ENCODE peak calls at places on chromosomes 6 and 20, in four cellular contexts. D is cardiac fibroblast, S is GM10248, B is HEK293T. L is an unnamed sample.

GRCh38 chr6:7888587-7889357 is 21.8 kb downstream of the TXNDC5 start:
- DNase-seq in S (no peak), D (no peak), B (no peak), L (no peak)

GRCh38 chr6:33683051-33683571 is 28.4 kb downstream of the UQCC2 start:
- DNase-seq in D (no peak), S (no peak), B (no peak), L (no peak)

GRCh38 chr6:111503194-111503593 is 20.2 kb upstream of the REV3L start:
- DNase-seq in D (no peak), S (no peak), B (peak), L (no peak)

GRCh38 chr20:57783196-57783595 is 73.4 kb upstream of the PMEPA1 start:
- DNase-seq in D (no peak), B (no peak), S (no peak), L (no peak)

GRCh38 chr6:89140347-89141159 is 5.3 kb upstream of the PM20D2 start:
- DNase-seq in D (peak), S (no peak), B (no peak), L (peak)

GRCh38 chr20:48094196-48094749 is 309.0 kb upstream of the SULF2 start:
- DNase-seq in B (no peak), D (no peak), S (no peak), L (no peak)

GRCh38 chr20:21272279-21272678 is 30.9 kb upstream of the XRN2 start:
- DNase-seq in S (no peak), D (peak), B (no peak), L (no peak)

GRCh38 chr20:288956-289692 is 1.4 kb downstream of the C20orf96 start:
- DNase-seq in S (no peak), D (no peak), B (no peak), L (no peak)

GRCh38 chr6:163427498-163428254 is 13.2 kb downstream of the QKI start:
- DNase-seq in B (no peak), S (no peak), D (peak), L (peak)

GRCh38 chr20:20237093-20237959 is 130.6 kb upstream of the INSM1 start:
- DNase-seq in S (peak), B (peak), D (peak), L (peak)

GRCh38 chr20:12270863-12271262 is 353.2 kb downstream of the BTBD3 start:
- DNase-seq in B (no peak), S (no peak), D (no peak), L (no peak)

GRCh38 chr6:43970913-43971775 is 156.1 kb downstream of the MRPL14 start:
- DNase-seq in B (no peak), S (no peak), D (peak), L (no peak)

GRCh38 chr20:22974354-22974753 is 60.8 kb upstream of the SSTR4 start:
- DNase-seq in B (peak), D (peak), S (no peak), L (peak)

GRCh38 chr20:54345301-54345724 is 130.1 kb upstream of the DOK5 start:
- DNase-seq in D (peak), B (no peak), S (no peak), L (peak)

GRCh38 chr6:85714893-85715530 is 72.3 kb upstream of the SYNCRIP start:
- DNase-seq in B (no peak), D (no peak), S (no peak), L (no peak)

GRCh38 chr6:11202513-11203305 is 29.8 kb downstream of the NEDD9 start:
- DNase-seq in S (no peak), B (peak), D (no peak), L (no peak)

GRCh38 chr6:18359237-18359885 is 27.8 kb upstream of the RNF144B start:
- DNase-seq in S (peak), B (no peak), D (no peak), L (no peak)

GRCh38 chr6:150056156-150056555 is 12.8 kb downstream of the ULBP3 start:
- DNase-seq in B (no peak), S (no peak), D (no peak), L (no peak)

GRCh38 chr20:46562373-46563169 is 12.1 kb upstream of the OCSTAMP start:
- DNase-seq in S (peak), D (peak), B (peak), L (peak)

GRCh38 chr20:19683168-19683567 is 74.9 kb upstream of the RIN2 start:
- DNase-seq in S (no peak), B (no peak), D (no peak), L (no peak)

GRCh38 chr6:36937896-36938295 is 16.6 kb upstream of the PI16 start:
- DNase-seq in B (no peak), S (no peak), D (no peak), L (no peak)

GRCh38 chr6:43506667-43507471 is 3.3 kb downstream of the LRRC73 start:
- DNase-seq in S (peak), B (peak), D (peak), L (peak)

GRCh38 chr6:133774356-133774755 is 114.6 kb upstream of the TCF21 start:
- DNase-seq in B (no peak), S (no peak), D (peak), L (no peak)

GRCh38 chr6:170344631-170345576 is 38.3 kb downstream of the FAM120B start:
- DNase-seq in B (peak), D (peak), S (no peak), L (peak)

GRCh38 chr6:165668951-165669350 is 5.9 kb upstream of the PDE10A start:
- DNase-seq in D (peak), S (no peak), B (no peak), L (no peak)

GRCh38 chr20:910132-910839 is 5.8 kb downstream of the ANGPT4 start:
- DNase-seq in B (no peak), D (peak), S (no peak), L (peak)

GRCh38 chr6:157240059-157240959 is 83.0 kb downstream of the TMEM242 start:
- DNase-seq in B (peak), S (no peak), D (peak), L (no peak)

L was measured in hepatic stellate cell.